ENCODE peak calls at places on chromosome 10, in five cellular contexts. One of them, this sample, is unnamed.

GRCh38 chr10:50991496-50992355 is 82.6 kb upstream of the PRKG1 start:
- DNase-seq in A549: no peak
- DNase-seq in CD8-positive, alpha-beta memory T cell: no peak
- DNase-seq in ovary: peak
- DNase-seq in caudate nucleus: no peak
- DNase-seq in this sample: no peak

GRCh38 chr10:132451506-132452215 is 54.7 kb downstream of the PWWP2B start:
- DNase-seq in A549: no peak
- DNase-seq in CD8-positive, alpha-beta memory T cell: no peak
- DNase-seq in ovary: peak
- DNase-seq in caudate nucleus: no peak
- DNase-seq in this sample: no peak

GRCh38 chr10:119409906-119410305 is 132.6 kb downstream of the RGS10 start:
- DNase-seq in A549: no peak
- DNase-seq in CD8-positive, alpha-beta memory T cell: no peak
- DNase-seq in ovary: peak
- DNase-seq in caudate nucleus: no peak
- DNase-seq in this sample: no peak

GRCh38 chr10:96292971-96293909 is 11.0 kb upstream of the DNTT start:
- DNase-seq in A549: peak
- DNase-seq in CD8-positive, alpha-beta memory T cell: no peak
- DNase-seq in ovary: no peak
- DNase-seq in caudate nucleus: no peak
- DNase-seq in this sample: no peak

GRCh38 chr10:77245953-77246352 is 391.7 kb downstream of the KCNMA1 start:
- DNase-seq in A549: no peak
- DNase-seq in CD8-positive, alpha-beta memory T cell: no peak
- DNase-seq in ovary: no peak
- DNase-seq in caudate nucleus: no peak
- DNase-seq in this sample: no peak

GRCh38 chr10:52353210-52353609 is 39.1 kb downstream of the DKK1 start:
- DNase-seq in A549: no peak
- DNase-seq in CD8-positive, alpha-beta memory T cell: no peak
- DNase-seq in ovary: no peak
- DNase-seq in caudate nucleus: no peak
- DNase-seq in this sample: no peak

GRCh38 chr10:13331641-13332040 is 16.5 kb downstream of the SEPHS1 start:
- DNase-seq in A549: no peak
- DNase-seq in CD8-positive, alpha-beta memory T cell: no peak
- DNase-seq in ovary: no peak
- DNase-seq in caudate nucleus: no peak
- DNase-seq in this sample: no peak

GRCh38 chr10:125407000-125407502 is 246.7 kb upstream of the CTBP2 start:
- DNase-seq in A549: no peak
- DNase-seq in CD8-positive, alpha-beta memory T cell: no peak
- DNase-seq in ovary: no peak
- DNase-seq in caudate nucleus: no peak
- DNase-seq in this sample: no peak

GRCh38 chr10:97175586-97175985 is 10.2 kb downstream of the SLIT1 start:
- DNase-seq in A549: no peak
- DNase-seq in CD8-positive, alpha-beta memory T cell: no peak
- DNase-seq in ovary: no peak
- DNase-seq in caudate nucleus: no peak
- DNase-seq in this sample: no peak

DNA sequence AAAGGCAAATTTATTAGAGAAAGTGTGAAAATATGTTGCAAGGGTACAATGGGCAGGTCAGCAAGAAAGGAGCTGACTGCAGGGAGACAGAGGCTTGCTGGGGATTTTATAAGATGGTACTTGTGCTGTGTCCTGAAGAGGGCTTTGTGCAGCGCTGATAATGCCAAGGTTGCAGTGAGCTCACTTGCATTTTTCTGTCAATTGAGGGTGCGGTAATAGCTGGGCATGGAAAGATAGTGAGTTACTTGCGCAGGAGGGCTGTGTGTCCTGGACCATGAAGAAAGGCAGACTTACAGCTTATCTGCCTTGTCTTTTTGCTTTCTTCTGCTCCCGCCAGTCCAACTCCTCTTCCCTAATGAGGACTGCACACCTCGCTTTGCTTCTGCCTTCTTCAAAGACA is 12.5 kb downstream of the CDC123 start:
- DNase-seq in A549: no peak
- DNase-seq in CD8-positive, alpha-beta memory T cell: no peak
- DNase-seq in ovary: no peak
- DNase-seq in caudate nucleus: no peak
- DNase-seq in this sample: no peak
- H3K27ac ChIP-seq in A549: no peak
- H3K27ac ChIP-seq in CD8-positive, alpha-beta memory T cell: no peak
- H3K27ac ChIP-seq in ovary: no peak
- H3K27ac ChIP-seq in caudate nucleus: no peak
- H3K27ac ChIP-seq in this sample: no peak

GRCh38 chr10:79143879-79144278 is 75.1 kb downstream of the ZMIZ1 start:
- DNase-seq in A549: no peak
- DNase-seq in CD8-positive, alpha-beta memory T cell: no peak
- DNase-seq in ovary: no peak
- DNase-seq in caudate nucleus: no peak
- DNase-seq in this sample: no peak

GRCh38 chr10:79142064-79142491 is 73.3 kb downstream of the ZMIZ1 start:
- DNase-seq in A549: no peak
- DNase-seq in CD8-positive, alpha-beta memory T cell: no peak
- DNase-seq in ovary: no peak
- DNase-seq in caudate nucleus: no peak
- DNase-seq in this sample: no peak

GRCh38 chr10:79144341-79145173 is 75.8 kb downstream of the ZMIZ1 start:
- DNase-seq in A549: no peak
- DNase-seq in CD8-positive, alpha-beta memory T cell: no peak
- DNase-seq in ovary: no peak
- DNase-seq in caudate nucleus: no peak
- DNase-seq in this sample: peak

GRCh38 chr10:79140906-79141305 is 72.1 kb downstream of the ZMIZ1 start:
- DNase-seq in A549: no peak
- DNase-seq in CD8-positive, alpha-beta memory T cell: no peak
- DNase-seq in ovary: no peak
- DNase-seq in caudate nucleus: no peak
- DNase-seq in this sample: no peak

DNA sequence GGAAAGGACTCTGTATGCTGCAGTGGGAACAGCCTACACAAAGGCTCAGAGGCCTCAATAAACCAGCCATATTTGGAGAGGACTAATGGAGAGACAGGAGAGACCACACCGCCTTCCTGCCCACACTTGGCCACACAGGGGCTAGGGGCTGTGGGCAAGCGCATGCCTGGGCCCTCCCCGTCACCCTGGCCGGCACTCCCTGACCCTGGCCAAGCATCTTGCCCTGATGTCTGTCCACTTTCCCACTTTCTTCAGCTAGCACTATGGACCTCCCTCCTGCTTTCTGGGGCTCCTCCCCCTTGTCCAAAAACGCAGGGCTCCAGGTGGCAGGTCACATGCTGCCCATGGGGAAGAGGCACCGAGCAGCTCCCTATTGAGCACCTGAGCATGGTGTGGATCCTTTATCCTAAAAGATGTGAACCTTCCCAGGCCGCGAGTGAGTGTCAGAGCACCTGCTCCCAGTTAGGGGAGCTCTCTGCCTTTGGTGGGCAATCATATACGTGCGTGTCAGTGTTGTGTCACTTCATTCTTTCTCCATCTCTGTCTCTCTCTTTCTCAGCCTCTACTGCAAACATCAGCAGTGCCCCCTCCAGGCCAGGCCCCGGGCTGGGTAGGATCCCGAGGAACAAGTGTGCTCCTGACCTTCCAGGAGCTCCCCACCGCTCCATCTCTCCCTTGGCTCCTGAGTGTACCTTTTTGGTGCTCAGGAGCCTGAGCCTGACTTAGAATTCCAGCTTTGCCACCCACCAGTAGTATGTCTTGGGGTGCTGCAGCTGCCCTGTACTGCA is 74.0 kb downstream of the ZMIZ1 start:
- DNase-seq in A549: no peak
- DNase-seq in CD8-positive, alpha-beta memory T cell: no peak
- DNase-seq in ovary: no peak
- DNase-seq in caudate nucleus: no peak
- DNase-seq in this sample: no peak
- H3K27ac ChIP-seq in A549: no peak
- H3K27ac ChIP-seq in CD8-positive, alpha-beta memory T cell: no peak
- H3K27ac ChIP-seq in ovary: peak
- H3K27ac ChIP-seq in caudate nucleus: no peak
- H3K27ac ChIP-seq in this sample: peak

DNA sequence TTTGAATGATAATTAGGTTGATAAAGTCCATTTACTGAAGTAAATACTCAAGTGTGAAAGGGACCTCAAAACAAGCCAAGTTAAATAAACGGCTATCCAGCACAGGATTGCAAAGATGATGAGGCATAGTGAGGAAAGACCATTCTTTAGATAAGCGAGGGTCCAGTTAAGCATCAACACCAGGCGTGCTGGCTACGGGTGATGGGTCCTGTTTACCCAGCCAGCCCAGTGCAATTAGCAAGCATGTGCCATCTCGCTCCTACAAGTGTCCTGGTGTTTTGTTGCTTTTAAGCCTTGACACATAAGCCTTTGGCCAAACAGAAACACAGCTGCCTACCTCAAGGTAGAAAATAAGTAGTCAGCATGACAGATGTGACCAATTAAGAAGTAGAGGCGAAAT is 7.1 kb downstream of the NEBL start:
- DNase-seq in A549: no peak
- DNase-seq in CD8-positive, alpha-beta memory T cell: no peak
- DNase-seq in ovary: no peak
- DNase-seq in caudate nucleus: no peak
- DNase-seq in this sample: no peak
- H3K27ac ChIP-seq in A549: no peak
- H3K27ac ChIP-seq in CD8-positive, alpha-beta memory T cell: no peak
- H3K27ac ChIP-seq in ovary: no peak
- H3K27ac ChIP-seq in caudate nucleus: no peak
- H3K27ac ChIP-seq in this sample: no peak

DNA sequence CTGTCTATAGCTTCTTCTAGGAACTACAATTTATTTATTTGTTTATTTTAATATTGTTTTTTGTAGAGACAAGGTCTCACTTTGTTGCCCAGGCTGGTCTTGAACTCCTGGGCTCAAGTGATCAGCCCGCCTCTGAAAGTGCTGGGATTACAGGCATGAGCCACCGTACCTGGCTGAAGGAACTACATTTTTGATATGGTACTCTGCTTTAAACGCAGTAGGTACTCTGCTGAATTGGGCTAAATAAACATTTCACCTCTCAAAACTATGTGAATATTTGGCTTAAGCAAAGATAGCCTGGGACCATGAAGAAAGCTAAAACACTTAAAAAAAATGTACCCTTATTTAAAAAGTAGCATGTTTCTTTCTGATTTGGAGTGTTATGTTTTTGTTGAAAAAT is 138.2 kb downstream of the ADK start:
- DNase-seq in A549: no peak
- DNase-seq in CD8-positive, alpha-beta memory T cell: no peak
- DNase-seq in ovary: no peak
- DNase-seq in caudate nucleus: no peak
- DNase-seq in this sample: no peak
- H3K27ac ChIP-seq in A549: no peak
- H3K27ac ChIP-seq in CD8-positive, alpha-beta memory T cell: no peak
- H3K27ac ChIP-seq in ovary: peak
- H3K27ac ChIP-seq in caudate nucleus: no peak
- H3K27ac ChIP-seq in this sample: no peak

DNA sequence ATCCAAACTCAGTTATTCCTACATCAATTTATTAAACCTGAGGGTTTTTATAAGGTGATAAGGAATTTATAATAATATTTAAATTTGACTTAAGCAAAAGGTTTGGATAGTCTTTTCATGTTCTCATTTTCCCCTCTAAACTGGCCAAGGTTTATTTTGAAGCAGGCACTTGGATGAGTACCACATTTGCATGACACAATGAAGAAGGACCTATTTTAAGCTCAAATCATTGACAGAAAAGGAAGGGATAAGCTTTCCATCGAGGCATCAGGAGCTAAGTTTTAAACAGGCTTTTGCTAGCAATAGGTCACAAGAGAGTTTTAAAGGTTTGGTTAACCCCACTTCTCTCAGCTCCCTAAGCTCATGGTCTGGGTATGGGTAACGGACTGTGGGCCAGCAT is 28.7 kb upstream of the FAM13C start:
- DNase-seq in A549: no peak
- DNase-seq in CD8-positive, alpha-beta memory T cell: no peak
- DNase-seq in ovary: no peak
- DNase-seq in caudate nucleus: no peak
- DNase-seq in this sample: no peak
- H3K27ac ChIP-seq in A549: no peak
- H3K27ac ChIP-seq in CD8-positive, alpha-beta memory T cell: no peak
- H3K27ac ChIP-seq in ovary: no peak
- H3K27ac ChIP-seq in caudate nucleus: no peak
- H3K27ac ChIP-seq in this sample: no peak

DNA sequence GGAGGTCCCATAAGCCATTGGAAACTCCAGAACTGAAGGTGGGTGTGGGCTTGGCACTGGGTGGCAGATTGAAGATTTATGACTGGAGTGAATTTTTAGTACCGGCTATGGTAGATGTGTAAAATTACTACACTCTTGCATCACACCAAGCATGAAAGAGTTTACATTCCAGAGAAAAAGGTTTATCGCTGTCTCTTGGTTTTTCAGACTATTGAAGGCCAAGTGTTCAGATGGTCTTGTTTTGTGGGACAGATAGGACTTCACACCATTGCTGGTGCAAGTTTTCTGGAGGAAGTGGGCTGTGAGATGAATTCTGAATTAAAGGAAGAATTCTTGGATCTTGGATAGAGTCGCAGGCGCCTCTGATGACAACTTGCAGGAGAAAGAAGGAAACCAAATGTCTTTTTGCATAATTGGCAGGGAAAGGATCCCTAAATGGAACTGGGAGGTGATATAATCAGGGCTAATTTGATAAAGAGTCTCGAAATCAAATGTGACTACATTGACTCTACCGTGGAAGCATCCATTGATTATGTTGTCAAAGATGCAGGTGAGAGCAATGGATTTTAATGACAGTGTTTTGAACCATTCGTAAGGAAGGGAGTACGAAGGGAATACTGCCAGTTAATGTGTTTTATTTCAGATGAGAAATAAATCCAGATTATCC is 14.2 kb upstream of the NMT2 start:
- DNase-seq in A549: no peak
- DNase-seq in CD8-positive, alpha-beta memory T cell: no peak
- DNase-seq in ovary: no peak
- DNase-seq in caudate nucleus: no peak
- DNase-seq in this sample: no peak
- H3K27ac ChIP-seq in A549: no peak
- H3K27ac ChIP-seq in CD8-positive, alpha-beta memory T cell: no peak
- H3K27ac ChIP-seq in ovary: no peak
- H3K27ac ChIP-seq in caudate nucleus: no peak
- H3K27ac ChIP-seq in this sample: no peak

DNA sequence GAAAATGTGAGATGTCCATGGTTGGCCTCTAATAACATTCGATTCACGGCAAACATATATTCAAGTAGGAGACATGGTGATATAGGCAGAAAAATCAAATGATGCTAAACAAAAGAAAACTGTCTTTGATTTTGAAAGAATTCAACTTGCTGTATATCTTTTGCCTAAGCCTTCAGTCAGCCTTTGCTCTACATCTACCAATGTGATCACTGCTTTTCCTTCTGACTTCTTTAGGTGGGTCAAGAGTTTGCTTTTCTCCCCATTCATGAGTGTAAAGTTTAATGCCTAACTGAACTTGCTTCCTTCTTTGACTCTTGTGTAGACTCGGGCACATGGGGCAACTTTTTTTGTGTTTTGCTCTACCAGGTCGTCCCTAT is 417 bp upstream of the HIF1AN start:
- DNase-seq in A549: no peak
- DNase-seq in CD8-positive, alpha-beta memory T cell: no peak
- DNase-seq in ovary: no peak
- DNase-seq in caudate nucleus: no peak
- DNase-seq in this sample: no peak
- H3K27ac ChIP-seq in A549: peak
- H3K27ac ChIP-seq in CD8-positive, alpha-beta memory T cell: no peak
- H3K27ac ChIP-seq in ovary: peak
- H3K27ac ChIP-seq in caudate nucleus: no peak
- H3K27ac ChIP-seq in this sample: peak

This sample was measured in substantia nigra.